ENCODE peak calls at places on chromosomes 6 and 20, in five cellular contexts. One of them, this sample, is unnamed.
A peak's percentile ranks its signal among the peaks of the same experiment; 100 is the strongest.

GRCh38 chr6:44932651-44933091 is 395.5 kb upstream of the RUNX2 start:
- DNase-seq in endothelial cell of umbilical vein: no peak
- DNase-seq in hepatocyte: no peak
- DNase-seq in mammary epithelial cell: no peak
- DNase-seq in neural progenitor cell: no peak
- DNase-seq in this sample: no peak

GRCh38 chr6:137738197-137738596 is 128.9 kb upstream of the TNFAIP3 start:
- DNase-seq in hepatocyte: peak; percentile 40
- DNase-seq in mammary epithelial cell: peak; percentile 79
- DNase-seq in endothelial cell of umbilical vein: no peak
- DNase-seq in neural progenitor cell: no peak
- DNase-seq in this sample: peak; percentile 32

GRCh38 chr6:166614171-166614583 is 12.9 kb downstream of the RPS6KA2 start:
- DNase-seq in mammary epithelial cell: no peak
- DNase-seq in hepatocyte: no peak
- DNase-seq in neural progenitor cell: no peak
- DNase-seq in endothelial cell of umbilical vein: no peak
- DNase-seq in this sample: no peak

GRCh38 chr6:144353871-144354314 is 68.8 kb downstream of the UTRN start:
- DNase-seq in endothelial cell of umbilical vein: no peak
- DNase-seq in mammary epithelial cell: no peak
- DNase-seq in hepatocyte: no peak
- DNase-seq in neural progenitor cell: no peak
- DNase-seq in this sample: no peak

GRCh38 chr20:19757487-19757972 is 528 bp upstream of the RIN2 start:
- DNase-seq in neural progenitor cell: peak; percentile 86
- DNase-seq in endothelial cell of umbilical vein: peak; percentile 80
- DNase-seq in hepatocyte: peak; percentile 83
- DNase-seq in mammary epithelial cell: peak; percentile 65
- DNase-seq in this sample: no peak

GRCh38 chr6:37679539-37680476 is 17.9 kb downstream of the MDGA1 start:
- DNase-seq in neural progenitor cell: no peak
- DNase-seq in endothelial cell of umbilical vein: no peak
- DNase-seq in hepatocyte: no peak
- DNase-seq in mammary epithelial cell: no peak
- DNase-seq in this sample: no peak

GRCh38 chr6:134254118-134254517 is 63.8 kb downstream of the SGK1 start:
- DNase-seq in neural progenitor cell: no peak
- DNase-seq in endothelial cell of umbilical vein: no peak
- DNase-seq in hepatocyte: no peak
- DNase-seq in mammary epithelial cell: no peak
- DNase-seq in this sample: no peak

GRCh38 chr6:79719248-79719975 is 88.3 kb downstream of the SH3BGRL2 start:
- DNase-seq in neural progenitor cell: no peak
- DNase-seq in endothelial cell of umbilical vein: peak; percentile 15
- DNase-seq in hepatocyte: no peak
- DNase-seq in mammary epithelial cell: peak; percentile 6
- DNase-seq in this sample: no peak

GRCh38 chr6:32114853-32115252 is 5.7 kb upstream of the TNXB start:
- DNase-seq in mammary epithelial cell: no peak
- DNase-seq in endothelial cell of umbilical vein: no peak
- DNase-seq in neural progenitor cell: no peak
- DNase-seq in hepatocyte: peak; percentile 56
- DNase-seq in this sample: no peak

GRCh38 chr6:169794317-169795055 is 43.1 kb downstream of the ERMARD start:
- DNase-seq in neural progenitor cell: no peak
- DNase-seq in mammary epithelial cell: no peak
- DNase-seq in endothelial cell of umbilical vein: no peak
- DNase-seq in hepatocyte: no peak
- DNase-seq in this sample: no peak

GRCh38 chr6:119079288-119079809 is 885 bp upstream of the FAM184A start:
- DNase-seq in mammary epithelial cell: peak; percentile 31
- DNase-seq in neural progenitor cell: no peak
- DNase-seq in hepatocyte: peak; percentile 30
- DNase-seq in endothelial cell of umbilical vein: no peak
- DNase-seq in this sample: no peak

GRCh38 chr20:44715495-44716308 is 533 bp downstream of the CCN5 start:
- DNase-seq in hepatocyte: no peak
- DNase-seq in neural progenitor cell: no peak
- DNase-seq in endothelial cell of umbilical vein: no peak
- DNase-seq in mammary epithelial cell: no peak
- DNase-seq in this sample: no peak

GRCh38 chr6:40395066-40395697 is 192.0 kb downstream of the LRFN2 start:
- DNase-seq in neural progenitor cell: no peak
- DNase-seq in endothelial cell of umbilical vein: no peak
- DNase-seq in mammary epithelial cell: no peak
- DNase-seq in hepatocyte: no peak
- DNase-seq in this sample: no peak

GRCh38 chr6:15351631-15352030 is 105.8 kb downstream of the JARID2 start:
- DNase-seq in mammary epithelial cell: peak; percentile 62
- DNase-seq in hepatocyte: no peak
- DNase-seq in neural progenitor cell: no peak
- DNase-seq in endothelial cell of umbilical vein: peak; percentile 17
- DNase-seq in this sample: no peak

GRCh38 chr6:148044261-148044731 is 298.3 kb upstream of the SASH1 start:
- DNase-seq in neural progenitor cell: no peak
- DNase-seq in mammary epithelial cell: no peak
- DNase-seq in hepatocyte: no peak
- DNase-seq in endothelial cell of umbilical vein: no peak
- DNase-seq in this sample: no peak

GRCh38 chr6:41462980-41463930 is 82.9 kb upstream of the FOXP4 start:
- DNase-seq in neural progenitor cell: no peak
- DNase-seq in mammary epithelial cell: peak; percentile 39
- DNase-seq in hepatocyte: peak; percentile 77
- DNase-seq in endothelial cell of umbilical vein: peak; percentile 83
- DNase-seq in this sample: no peak

GRCh38 chr20:57702521-57702920 is 7.3 kb downstream of the PMEPA1 start:
- DNase-seq in mammary epithelial cell: no peak
- DNase-seq in hepatocyte: no peak
- DNase-seq in neural progenitor cell: no peak
- DNase-seq in endothelial cell of umbilical vein: no peak
- DNase-seq in this sample: no peak

GRCh38 chr20:57702091-57702490 is 7.7 kb downstream of the PMEPA1 start:
- DNase-seq in endothelial cell of umbilical vein: no peak
- DNase-seq in neural progenitor cell: no peak
- DNase-seq in hepatocyte: no peak
- DNase-seq in mammary epithelial cell: no peak
- DNase-seq in this sample: no peak

GRCh38 chr20:57703013-57703412 is 6.8 kb downstream of the PMEPA1 start:
- DNase-seq in neural progenitor cell: no peak
- DNase-seq in endothelial cell of umbilical vein: no peak
- DNase-seq in hepatocyte: no peak
- DNase-seq in mammary epithelial cell: no peak
- DNase-seq in this sample: no peak

GRCh38 chr20:57705103-57705899 is 4.5 kb downstream of the PMEPA1 start:
- DNase-seq in neural progenitor cell: peak; percentile 30
- DNase-seq in hepatocyte: no peak
- DNase-seq in mammary epithelial cell: no peak
- DNase-seq in endothelial cell of umbilical vein: no peak
- DNase-seq in this sample: no peak

GRCh38 chr20:57704245-57704644 is 5.6 kb downstream of the PMEPA1 start:
- DNase-seq in neural progenitor cell: no peak
- DNase-seq in mammary epithelial cell: no peak
- DNase-seq in hepatocyte: no peak
- DNase-seq in endothelial cell of umbilical vein: no peak
- DNase-seq in this sample: no peak
- H3K4me2 ChIP-seq in neural progenitor cell: no peak overlapping the region
- H3K4me2 ChIP-seq in mammary epithelial cell: no peak overlapping the region
- H3K4me2 ChIP-seq in hepatocyte: no peak overlapping the region
- H3K4me2 ChIP-seq in endothelial cell of umbilical vein: no peak overlapping the region
- H3K4me2 ChIP-seq in this sample: no peak overlapping the region

DNA sequence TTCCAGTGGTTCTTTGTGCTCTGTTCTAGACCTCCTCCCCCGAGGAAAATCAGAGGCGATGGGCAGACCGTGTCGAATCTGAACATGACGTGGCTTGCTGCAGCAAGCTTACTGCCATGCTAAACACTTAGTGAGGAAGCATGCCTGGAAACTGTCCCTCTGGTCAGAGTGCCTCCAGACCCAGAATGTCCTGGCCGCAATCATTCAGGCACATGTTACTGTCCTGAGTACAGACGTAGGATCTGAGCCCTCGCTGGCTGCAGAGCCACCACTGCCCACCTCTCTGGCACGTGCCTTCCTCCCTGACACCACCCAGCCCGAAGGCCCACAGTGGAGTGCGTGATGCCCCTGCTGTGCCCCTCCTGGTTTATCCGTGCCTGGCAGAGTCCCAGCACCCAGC is 163.6 kb downstream of the SYNDIG1 start:
- DNase-seq in neural progenitor cell: no peak
- DNase-seq in endothelial cell of umbilical vein: no peak
- DNase-seq in hepatocyte: no peak
- DNase-seq in mammary epithelial cell: peak; percentile 75
- DNase-seq in this sample: no peak
- H3K36me3 ChIP-seq in neural progenitor cell: no peaks in the 10 kb centered on the region
- H3K36me3 ChIP-seq in endothelial cell of umbilical vein: no peaks in the 10 kb centered on the region
- H3K36me3 ChIP-seq in hepatocyte: no peaks in the 10 kb centered on the region
- H3K36me3 ChIP-seq in mammary epithelial cell: no peaks in the 10 kb centered on the region
- H3K36me3 ChIP-seq in this sample: no peaks in the 10 kb centered on the region

DNA sequence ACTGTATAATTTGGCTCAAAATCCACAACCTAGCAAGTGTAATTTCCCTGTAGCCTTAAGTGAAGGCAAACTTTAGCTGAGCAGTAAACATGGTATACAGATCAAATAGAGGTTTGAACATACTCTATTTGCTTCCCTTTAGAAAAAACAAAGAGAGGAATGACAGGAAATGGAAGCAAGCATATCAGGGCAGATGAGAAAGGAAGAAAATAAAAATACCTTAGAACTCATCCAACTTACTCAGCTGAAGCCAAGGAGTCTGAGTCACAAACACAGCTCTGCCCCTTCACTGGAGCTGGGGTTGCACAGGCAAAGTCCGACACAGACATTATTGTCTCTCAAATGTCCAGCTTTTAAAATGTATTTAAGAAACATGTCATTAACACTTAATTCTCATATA is 379.9 kb upstream of the IRAK1BP1 start:
- DNase-seq in mammary epithelial cell: no peak
- DNase-seq in neural progenitor cell: no peak
- DNase-seq in hepatocyte: no peak
- DNase-seq in endothelial cell of umbilical vein: peak; percentile 59
- DNase-seq in this sample: no peak
- H2AFZ ChIP-seq in mammary epithelial cell: peak overlapping the region; percentile 71
- H2AFZ ChIP-seq in neural progenitor cell: no peak overlapping the region
- H2AFZ ChIP-seq in hepatocyte: no peak overlapping the region
- H2AFZ ChIP-seq in endothelial cell of umbilical vein: no peak overlapping the region
- H2AFZ ChIP-seq in this sample: peak overlapping the region; percentile 64

GRCh38 chr6:68978411-68978810 is 343.3 kb downstream of the ADGRB3 start:
- DNase-seq in hepatocyte: no peak
- DNase-seq in mammary epithelial cell: no peak
- DNase-seq in neural progenitor cell: no peak
- DNase-seq in endothelial cell of umbilical vein: no peak
- DNase-seq in this sample: no peak
- H3K4me2 ChIP-seq in hepatocyte: no peak overlapping the region
- H3K4me2 ChIP-seq in mammary epithelial cell: no peak overlapping the region
- H3K4me2 ChIP-seq in neural progenitor cell: no peak overlapping the region
- H3K4me2 ChIP-seq in endothelial cell of umbilical vein: no peak overlapping the region
- H3K4me2 ChIP-seq in this sample: no peak overlapping the region